ENCODE peak calls at places on chromosomes 4 and X, in seven cellular contexts. O is GM12878, W is HepG2, R is K562, G is Panc1, L is SK-N-SH, Y is H1. E is an unnamed sample.

GRCh38 chr4:30808266-30808665 is 88.1 kb downstream of the PCDH7 start:
- DNase-seq in O (no peak), W (no peak), R (no peak), G (no peak), L (no peak), Y (no peak), E (no peak)

GRCh38 chr4:74583757-74584156 is 138.8 kb downstream of the AREG start:
- DNase-seq in O (no peak), W (peak; percentile 49), R (no peak), G (no peak), L (no peak), Y (no peak), E (no peak)

GRCh38 chr4:105569014-105569850 is 16.8 kb downstream of the ARHGEF38 start:
- DNase-seq in O (no peak), W (no peak), R (no peak), G (no peak), L (no peak), Y (no peak), E (no peak)

GRCh38 chrX:124293810-124294209 is 38.6 kb upstream of the TEX13D start:
- DNase-seq in O (no peak), W (no peak), R (no peak), G (no peak), L (no peak), Y (no peak), E (no peak)

GRCh38 chrX:107675823-107676555 is 47.7 kb downstream of the PRPS1 start:
- DNase-seq in O (no peak), W (no peak), R (peak; percentile 24), G (no peak), L (no peak), Y (no peak), E (no peak)

GRCh38 chr4:89489338-89489771 is 181.8 kb upstream of the GPRIN3 start:
- DNase-seq in O (no peak), W (no peak), R (peak; percentile 18), G (no peak), L (peak; percentile 9), Y (no peak), E (no peak)

GRCh38 chrX:73922856-73923429 is 359.9 kb downstream of the CHIC1 start:
- DNase-seq in O (no peak), W (no peak), R (no peak), G (no peak), L (no peak), Y (no peak), E (no peak)

GRCh38 chrX:136647969-136648368 is at the start of gene CD40LG:
- DNase-seq in O (no peak), W (no peak), R (no peak), G (no peak), L (no peak), Y (no peak), E (no peak)

GRCh38 chrX:154460326-154460725 is 2.2 kb downstream of the PLXNA3 start:
- DNase-seq in O (no peak), W (no peak), R (no peak), G (no peak), L (peak; percentile 57), Y (no peak), E (no peak)

GRCh38 chrX:18896680-18897544 is 87.0 kb downstream of the PHKA2 start:
- DNase-seq in O (no peak), W (no peak), R (no peak), G (no peak), L (no peak), Y (no peak), E (no peak)

GRCh38 chr4:163748474-163748873 is 254.0 kb downstream of the TMA16 start:
- DNase-seq in O (no peak), W (no peak), R (no peak), G (no peak), L (peak; percentile 24), Y (no peak), E (no peak)

GRCh38 chr4:3389186-3389878 is 52.4 kb upstream of the HGFAC start:
- DNase-seq in O (no peak), W (no peak), R (no peak), G (no peak), L (no peak), Y (no peak), E (no peak)

GRCh38 chr4:121819216-121819980 is 4.3 kb downstream of the CCNA2 start:
- DNase-seq in O (no peak), W (no peak), R (no peak), G (no peak), L (no peak), Y (no peak), E (no peak)

GRCh38 chr4:88439161-88439760 is 17.7 kb upstream of the HERC5 start:
- DNase-seq in O (no peak), W (no peak), R (no peak), G (no peak), L (no peak), Y (peak; percentile 51), E (no peak)

GRCh38 chr4:124104101-124104500 is 608.4 kb downstream of the ANKRD50 start:
- DNase-seq in O (no peak), W (no peak), R (no peak), G (no peak), L (no peak), Y (no peak), E (no peak)

GRCh38 chrX:8037593-8038348 is 110.6 kb upstream of the PNPLA4 start:
- DNase-seq in O (no peak), W (no peak), R (no peak), G (no peak), L (no peak), Y (no peak), E (no peak)

GRCh38 chr4:78923459-78924312 is 15.6 kb downstream of the PAQR3 start:
- DNase-seq in O (no peak), W (peak; percentile 25), R (no peak), G (no peak), L (no peak), Y (no peak), E (no peak)

GRCh38 chrX:8849462-8849861 is 48.3 kb upstream of the FAM9A start:
- DNase-seq in O (no peak), W (peak; percentile 30), R (no peak), G (no peak), L (no peak), Y (no peak), E (no peak)

GRCh38 chrX:13151806-13152510 is 107.5 kb upstream of the FAM9C start:
- DNase-seq in O (no peak), W (no peak), R (no peak), G (no peak), L (no peak), Y (no peak), E (no peak)

GRCh38 chrX:68945603-68946228 is 116.9 kb downstream of the EFNB1 start:
- DNase-seq in O (no peak), W (no peak), R (peak; percentile 34), G (no peak), L (no peak), Y (no peak), E (no peak)

GRCh38 chr4:72701987-72702819 is 133.2 kb upstream of the ADAMTS3 start:
- DNase-seq in O (no peak), W (peak; percentile 42), R (peak; percentile 77), G (peak; percentile 7), L (peak; percentile 34), Y (no peak), E (peak; percentile 19)

GRCh38 chr4:83552924-83553323 is 17.0 kb downstream of the GPAT3 start:
- DNase-seq in O (no peak), W (no peak), R (peak; percentile 57), G (no peak), L (no peak), Y (no peak), E (no peak)

GRCh38 chr4:83556836-83557235 is 20.9 kb downstream of the GPAT3 start:
- DNase-seq in O (no peak), W (no peak), R (no peak), G (no peak), L (no peak), Y (no peak), E (no peak)

GRCh38 chr4:83548151-83548905 is 12.4 kb downstream of the GPAT3 start:
- DNase-seq in O (peak; percentile 83), W (peak; percentile 88), R (peak; percentile 93), G (peak; percentile 96), L (no peak), Y (peak; percentile 56), E (peak; percentile 99)

GRCh38 chr4:83556006-83556712 is 20.3 kb downstream of the GPAT3 start:
- DNase-seq in O (no peak), W (no peak), R (no peak), G (no peak), L (no peak), Y (no peak), E (no peak)

GRCh38 chr4:83552085-83552484 is 16.2 kb downstream of the GPAT3 start:
- DNase-seq in O (no peak), W (peak; percentile 42), R (no peak), G (no peak), L (no peak), Y (no peak), E (no peak)
- TF ChIP-seq SIN3A in O (no peak), W (no peak), R (no peak), G (no peak), L (no peak), Y (no peak), E (no peak)

DNA sequence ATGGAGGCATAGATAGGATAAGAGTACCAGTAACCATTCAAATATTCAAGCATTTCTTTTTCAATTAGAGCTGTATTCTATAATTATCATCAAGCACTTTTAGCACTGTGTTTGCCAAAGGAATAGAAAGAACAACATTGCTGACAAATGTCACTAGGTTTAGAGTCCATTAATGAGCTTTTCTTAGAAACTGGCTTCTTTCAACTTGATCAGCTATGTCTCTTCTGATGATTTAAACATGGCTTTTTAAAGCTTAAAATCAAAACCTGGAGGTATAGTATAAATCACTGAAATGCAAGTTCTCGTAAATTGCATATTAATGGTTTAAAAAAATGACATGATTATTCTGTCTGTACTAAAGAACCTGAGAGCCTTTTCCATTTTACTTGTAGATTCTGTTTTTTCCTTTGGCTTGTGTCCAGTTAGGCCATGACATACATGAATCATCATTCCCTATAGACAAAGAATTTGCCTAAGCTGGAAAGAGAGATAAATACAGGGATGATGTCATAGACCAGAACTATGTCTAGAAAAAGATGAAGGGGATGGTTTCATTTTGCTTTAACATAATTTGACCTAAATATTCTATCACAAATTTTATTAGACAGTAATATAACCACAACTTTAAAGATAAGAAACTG is 340.1 kb upstream of the CTSO start:
- DNase-seq in O (no peak), W (no peak), R (no peak), G (no peak), L (no peak), Y (no peak), E (no peak)
- TF ChIP-seq SIN3A in O (no peak), W (no peak), R (no peak), G (no peak), L (no peak), Y (no peak), E (no peak)

DNA sequence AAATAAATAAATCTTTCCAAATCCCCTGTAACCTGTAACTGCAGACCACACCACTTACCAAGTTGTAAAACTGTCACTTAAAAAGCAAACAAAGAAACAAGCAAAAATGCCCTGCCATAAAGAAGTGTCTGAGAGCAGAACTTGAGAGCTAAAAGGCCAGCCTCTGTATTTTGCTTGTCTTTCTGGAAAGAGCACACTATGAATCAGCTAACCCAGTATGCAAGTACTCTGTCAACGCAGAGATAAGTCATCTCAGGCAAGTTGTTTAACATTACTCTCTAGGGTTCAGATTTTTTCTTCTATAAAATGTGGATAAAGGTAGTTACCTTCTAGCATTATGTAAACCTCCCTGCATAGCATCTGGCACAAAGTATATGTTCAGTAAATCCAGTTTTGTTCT is 134.8 kb downstream of the HS3ST1 start:
- DNase-seq in O (no peak), W (no peak), R (no peak), G (no peak), L (no peak), Y (no peak), E (no peak)
- TF ChIP-seq SIN3A in O (no peak), W (no peak), R (no peak), G (no peak), L (no peak), Y (no peak), E (no peak)

GRCh38 chr4:158536833-158537232 is 15.2 kb downstream of the RXFP1 start:
- DNase-seq in O (no peak), W (no peak), R (no peak), G (no peak), L (no peak), Y (no peak), E (no peak)
- TF ChIP-seq SIN3A in O (no peak), W (no peak), R (no peak), G (no peak), L (no peak), Y (no peak), E (no peak)